ENCODE peak calls at places on chromosomes 5 and 9, in four cellular contexts. Z, U, I and Y are unnamed samples.

GRCh38 chr9:95425910-95426551 is 90.7 kb downstream of the PTCH1 start:
- DNase-seq in U (no peak), I (no peak), Z (peak; percentile 26), Y (no peak)

GRCh38 chr5:99763021-99763814 is 772.0 kb upstream of the FAM174A start:
- DNase-seq in Z (no peak), U (no peak), I (no peak), Y (no peak)

GRCh38 chr5:5421149-5421960 is 1.1 kb upstream of the ICE1 start:
- DNase-seq in U (peak; percentile 12), I (no peak), Z (no peak), Y (no peak)

GRCh38 chr9:7433508-7434292 is 365.9 kb downstream of the DMAC1 start:
- DNase-seq in U (no peak), Z (no peak), I (no peak), Y (peak; percentile 38)

GRCh38 chr5:113022661-113023060 is 46.1 kb downstream of the DCP2 start:
- DNase-seq in U (no peak), I (no peak), Z (no peak), Y (no peak)

GRCh38 chr9:69496803-69497450 is 171.9 kb downstream of the ENTREP1 start:
- DNase-seq in Z (no peak), I (no peak), U (no peak), Y (no peak)

GRCh38 chr9:96014078-96014477 is 138.6 kb downstream of the ERCC6L2 start:
- DNase-seq in I (no peak), Z (no peak), U (no peak), Y (no peak)

GRCh38 chr9:116403171-116403570 is 249.6 kb downstream of the PAPPA start:
- DNase-seq in Z (no peak), U (no peak), I (no peak), Y (no peak)

GRCh38 chr9:133767625-133768024 is 29.5 kb upstream of the SARDH start:
- DNase-seq in I (peak; percentile 6), Z (no peak), U (no peak), Y (no peak)

GRCh38 chr5:173056783-173057061 is 570 bp downstream of the CREBRF start:
- DNase-seq in I (no peak), Z (no peak), U (no peak), Y (no peak)

GRCh38 chr5:75678155-75678554 is 39.1 kb downstream of the POC5 start:
- DNase-seq in I (no peak), U (no peak), Z (no peak), Y (no peak)

DNA sequence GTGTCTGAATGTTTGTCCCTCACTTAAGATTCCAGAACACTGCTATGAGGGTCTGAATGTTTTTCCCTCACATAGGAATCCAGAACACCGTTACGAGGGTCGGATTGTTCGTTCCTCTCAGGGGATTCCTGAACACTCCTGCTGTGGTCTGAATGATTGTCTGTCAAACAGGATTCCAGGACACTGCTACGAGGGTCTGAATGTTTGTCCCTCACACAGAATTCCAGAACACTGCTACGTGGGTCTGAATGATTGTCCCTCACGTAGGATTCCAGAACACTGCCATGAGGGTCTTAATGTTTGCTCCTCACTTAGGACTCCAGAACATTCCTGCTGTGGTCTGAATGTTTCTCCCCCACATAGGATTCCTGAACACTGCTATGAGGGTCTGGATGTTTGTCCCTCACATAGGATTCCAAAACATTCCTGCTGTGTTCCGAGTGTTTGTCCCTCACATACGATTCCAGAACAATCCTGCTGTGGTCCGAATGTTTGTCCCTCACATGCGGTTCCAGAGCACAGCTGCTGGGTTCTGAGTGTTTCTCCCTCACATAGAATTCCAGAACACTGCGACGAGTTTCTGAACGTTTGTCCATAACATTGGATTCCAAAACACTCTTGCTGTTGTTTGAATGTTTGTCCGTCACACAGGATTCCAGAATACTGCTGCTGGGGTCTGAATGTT is 199.5 kb downstream of the FOXD4L6 start:
- DNase-seq in U (no peak), I (no peak), Z (no peak), Y (no peak)
- H3K27me3 ChIP-seq in U (no peaks in the 10 kb centered on the region), I (no peaks in the 10 kb centered on the region), Z (no peaks in the 10 kb centered on the region), Y (no peaks in the 10 kb centered on the region)

DNA sequence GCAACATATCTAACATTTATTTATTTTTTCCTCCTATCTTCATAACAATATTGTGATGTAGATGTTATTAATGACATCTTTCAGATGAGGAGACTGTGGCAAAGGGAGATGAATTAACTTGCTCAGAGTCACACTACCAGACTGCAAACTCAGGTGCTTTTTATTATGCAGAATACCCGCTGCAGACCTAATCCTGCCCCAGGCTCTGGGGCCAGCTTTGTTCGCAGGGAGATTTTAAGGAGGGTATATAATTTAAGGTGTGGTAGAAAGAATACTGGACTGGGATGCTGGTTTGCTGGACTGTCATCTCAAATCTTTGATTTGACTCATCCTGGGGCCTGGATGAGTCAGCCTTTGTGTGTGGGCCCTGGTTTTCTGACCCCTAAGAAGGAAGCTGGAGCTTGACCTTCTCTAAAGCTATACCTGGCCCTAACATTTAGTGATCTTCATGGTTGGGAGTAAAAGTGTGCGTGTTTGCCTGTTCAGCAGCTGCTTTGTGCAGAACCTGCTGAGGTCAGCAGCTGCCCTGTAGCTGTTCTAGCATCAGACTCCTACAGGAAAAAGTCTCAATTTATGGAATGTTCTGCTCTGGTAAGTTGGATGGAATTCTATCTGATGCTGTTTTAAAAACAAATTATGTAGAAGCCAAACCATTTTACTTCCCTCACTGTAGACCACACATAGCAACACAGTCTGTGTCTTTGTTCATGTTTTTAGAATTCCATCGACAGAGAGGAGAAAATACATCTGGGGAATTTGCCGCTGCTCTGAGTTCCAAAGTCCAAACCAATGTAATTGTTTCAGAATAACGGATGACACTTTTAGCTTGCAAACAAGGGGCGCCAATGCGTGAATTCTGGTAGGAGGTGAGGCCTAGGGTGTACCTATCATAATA is 4.5 kb downstream of the SLC36A1 start:
- DNase-seq in I (no peak), U (no peak), Z (no peak), Y (no peak)
- H3K4me1 ChIP-seq in I (peaks cover 9% of the 10 kb centered on the region), U (peaks cover 7% of the 10 kb centered on the region), Z (no peaks in the 10 kb centered on the region), Y (peaks cover 8% of the 10 kb centered on the region)

GRCh38 chr5:159040181-159040580 is 59.5 kb downstream of the EBF1 start:
- DNase-seq in U (no peak), I (no peak), Z (no peak), Y (no peak)
- H3K27ac ChIP-seq in U (no peak overlapping the region), I (no peak overlapping the region), Z (no peak overlapping the region), Y (no peak overlapping the region)

DNA sequence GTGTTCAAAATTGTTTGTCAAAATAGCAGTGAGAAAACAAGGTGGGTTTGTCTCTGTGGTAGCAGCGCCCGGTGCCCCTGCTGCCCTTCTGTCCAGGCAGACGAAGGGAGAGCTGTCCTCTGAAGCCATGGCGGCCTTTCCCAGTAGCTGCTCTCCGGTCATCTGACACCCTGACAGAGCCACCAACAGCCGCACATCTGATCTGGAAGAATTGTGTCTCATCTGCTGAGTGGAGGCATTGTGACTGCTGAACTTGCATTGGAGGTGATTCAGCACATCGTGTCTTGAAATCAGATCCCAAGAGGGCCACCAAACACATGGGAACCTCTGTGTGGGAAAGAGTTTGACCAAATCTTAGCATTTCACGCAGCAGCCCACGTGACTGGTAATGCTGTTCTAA is 337.6 kb upstream of the IRX1 start:
- DNase-seq in Z (no peak), U (no peak), I (no peak), Y (no peak)
- H3K27me3 ChIP-seq in Z (no peaks in the 10 kb centered on the region), U (no peaks in the 10 kb centered on the region), I (peaks cover 11% of the 10 kb centered on the region), Y (no peaks in the 10 kb centered on the region)

GRCh38 chr9:120899490-120900037 is 22.6 kb upstream of the PHF19 start:
- DNase-seq in U (no peak), Z (no peak), I (no peak), Y (no peak)

GRCh38 chr9:120901704-120902103 is 24.7 kb upstream of the PHF19 start:
- DNase-seq in Z (no peak), I (no peak), U (no peak), Y (no peak)

GRCh38 chr9:120902286-120902685 is 24.3 kb downstream of the TRAF1 start:
- DNase-seq in I (no peak), Z (no peak), U (no peak), Y (no peak)

GRCh38 chr9:120902824-120903608 is 23.6 kb downstream of the TRAF1 start:
- DNase-seq in U (no peak), I (no peak), Z (no peak), Y (no peak)

DNA sequence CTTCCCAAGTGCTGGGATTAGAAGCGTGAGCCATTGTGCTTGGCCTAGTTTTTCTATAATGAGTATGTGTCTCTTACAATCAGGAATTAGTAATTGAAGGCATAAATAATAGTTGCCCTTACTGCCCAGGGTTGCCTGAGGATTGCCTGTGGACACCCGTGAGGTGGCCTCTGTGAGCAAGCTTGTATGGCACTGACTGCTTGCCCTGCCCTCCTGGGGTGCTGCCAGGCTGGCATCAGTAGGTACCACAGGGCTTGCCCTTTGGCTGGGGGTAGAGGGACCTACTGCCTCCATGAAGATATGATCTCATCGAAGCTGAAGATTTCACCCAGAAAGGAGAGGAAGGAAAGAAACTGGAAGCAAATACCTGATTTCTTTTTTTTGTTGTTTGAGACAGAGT is 23.8 kb upstream of the PHF19 start:
- DNase-seq in Z (no peak), I (no peak), U (no peak), Y (no peak)
- H3K4me1 ChIP-seq in Z (no peaks in the 10 kb centered on the region), I (no peaks in the 10 kb centered on the region), U (peaks cover 3% of the 10 kb centered on the region), Y (peaks cover 8% of the 10 kb centered on the region)

GRCh38 chr9:84955971-84956370 is 286.4 kb downstream of the NTRK2 start:
- DNase-seq in I (no peak), Z (no peak), U (no peak), Y (no peak)

GRCh38 chr9:84950879-84951811 is 281.6 kb downstream of the NTRK2 start:
- DNase-seq in U (no peak), I (no peak), Z (no peak), Y (no peak)

GRCh38 chr9:84955155-84955554 is 285.6 kb downstream of the NTRK2 start:
- DNase-seq in I (no peak), Z (no peak), U (no peak), Y (peak; percentile 75)

GRCh38 chr9:84953252-84953773 is 283.8 kb downstream of the NTRK2 start:
- DNase-seq in Z (no peak), U (no peak), I (no peak), Y (no peak)

DNA sequence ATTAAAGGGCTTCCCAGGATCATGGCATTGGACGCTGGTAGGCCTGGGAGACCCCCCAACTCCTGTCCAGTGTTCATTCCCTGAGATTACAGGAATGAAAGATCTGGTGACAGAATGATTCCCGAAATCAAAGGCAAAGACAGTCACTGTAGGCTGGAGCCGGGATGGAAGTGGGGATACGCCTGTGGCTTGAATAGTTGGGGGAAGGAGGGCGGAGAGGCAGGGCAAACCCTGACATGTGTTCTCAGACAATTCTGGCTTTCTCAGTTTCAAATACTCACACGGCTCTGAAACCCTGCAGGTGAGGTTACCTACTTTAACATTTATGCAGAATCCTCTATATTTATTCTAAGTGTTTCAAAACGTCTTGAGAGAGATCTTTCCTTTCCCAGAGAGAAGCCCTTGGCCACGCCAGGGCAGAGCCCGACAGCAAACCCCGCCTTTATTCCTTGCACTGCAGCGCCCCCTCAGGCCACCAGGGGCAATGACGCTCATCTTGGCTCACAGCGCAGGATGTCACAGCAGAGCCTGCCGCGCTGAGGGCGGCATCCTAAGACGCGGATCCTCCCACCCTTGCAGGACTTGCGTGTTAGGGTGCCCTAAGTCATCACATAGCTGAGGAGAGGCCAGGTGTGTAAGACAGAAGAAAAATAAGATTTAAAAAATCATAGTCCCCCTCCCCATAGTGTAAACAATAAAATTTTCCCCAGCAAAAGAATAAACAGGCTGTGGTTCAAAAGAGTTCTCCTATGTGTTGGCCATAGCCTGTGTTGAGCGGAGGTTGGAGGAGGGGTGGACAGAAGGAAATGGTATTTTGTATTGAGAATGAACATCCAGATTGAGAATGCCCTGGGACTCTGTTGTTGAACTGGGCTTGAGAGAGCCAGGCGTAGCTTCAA is 284.5 kb downstream of the NTRK2 start:
- DNase-seq in Z (peak; percentile 44), U (peak; percentile 78), I (no peak), Y (peak; percentile 87)
- H3K27ac ChIP-seq in Z (no peak overlapping the region), U (no peak overlapping the region), I (no peak overlapping the region), Y (no peak overlapping the region)